ENCODE peak calls at places on chromosomes 16 and 17, in five cellular contexts. One of them, this sample, is unnamed.

GRCh38 chr17:17075037-17075755 is 32.9 kb downstream of the MPRIP start:
- DNase-seq in cardiac muscle cell: peak; percentile 73
- DNase-seq in WERI-Rb-1: no peak
- DNase-seq in myocyte: peak; percentile 64
- DNase-seq in NCI-H345: no peak
- DNase-seq in this sample: peak; percentile 76

GRCh38 chr17:47844814-47845453 is 3.9 kb upstream of the SCRN2 start:
- DNase-seq in cardiac muscle cell: peak; percentile 44
- DNase-seq in WERI-Rb-1: no peak
- DNase-seq in myocyte: no peak
- DNase-seq in NCI-H345: no peak
- DNase-seq in this sample: peak; percentile 32

GRCh38 chr16:50254072-50254471 is 12.3 kb upstream of the ADCY7 start:
- DNase-seq in cardiac muscle cell: no peak
- DNase-seq in WERI-Rb-1: no peak
- DNase-seq in myocyte: no peak
- DNase-seq in NCI-H345: no peak
- DNase-seq in this sample: peak; percentile 58

GRCh38 chr16:67504190-67505021 is 21.1 kb upstream of the AGRP start:
- DNase-seq in cardiac muscle cell: no peak
- DNase-seq in WERI-Rb-1: no peak
- DNase-seq in myocyte: no peak
- DNase-seq in NCI-H345: no peak
- DNase-seq in this sample: no peak

GRCh38 chr17:55275894-55276804 is 11.4 kb downstream of the HLF start:
- DNase-seq in cardiac muscle cell: no peak
- DNase-seq in WERI-Rb-1: no peak
- DNase-seq in myocyte: peak; percentile 47
- DNase-seq in NCI-H345: no peak
- DNase-seq in this sample: no peak

GRCh38 chr17:16301963-16302855 is 51.1 kb downstream of the CENPV start:
- DNase-seq in cardiac muscle cell: no peak
- DNase-seq in WERI-Rb-1: no peak
- DNase-seq in myocyte: no peak
- DNase-seq in NCI-H345: no peak
- DNase-seq in this sample: no peak

GRCh38 chr17:81688616-81689015 is 4.8 kb downstream of the HGS start:
- DNase-seq in cardiac muscle cell: no peak
- DNase-seq in WERI-Rb-1: no peak
- DNase-seq in myocyte: no peak
- DNase-seq in NCI-H345: no peak
- DNase-seq in this sample: no peak

GRCh38 chr17:7242717-7243576 is 698 bp upstream of the GABARAP start:
- DNase-seq in cardiac muscle cell: peak; percentile 98
- DNase-seq in WERI-Rb-1: peak; percentile 97
- DNase-seq in myocyte: peak; percentile 97
- DNase-seq in NCI-H345: peak; percentile 93
- DNase-seq in this sample: peak; percentile 98

GRCh38 chr17:17913695-17914332 is 58.4 kb downstream of the TOM1L2 start:
- DNase-seq in cardiac muscle cell: peak; percentile 79
- DNase-seq in WERI-Rb-1: peak; percentile 98
- DNase-seq in myocyte: peak; percentile 96
- DNase-seq in NCI-H345: peak; percentile 92
- DNase-seq in this sample: peak; percentile 93

GRCh38 chr17:82737981-82738877 is 2.8 kb downstream of the FN3K start:
- DNase-seq in cardiac muscle cell: peak; percentile 56
- DNase-seq in WERI-Rb-1: no peak
- DNase-seq in myocyte: no peak
- DNase-seq in NCI-H345: no peak
- DNase-seq in this sample: peak; percentile 24

GRCh38 chr17:48541036-48541573 is 3.8 kb downstream of the HOXB2 start:
- DNase-seq in cardiac muscle cell: peak; percentile 38
- DNase-seq in WERI-Rb-1: no peak
- DNase-seq in myocyte: peak; percentile 43
- DNase-seq in NCI-H345: peak; percentile 31
- DNase-seq in this sample: peak; percentile 70